ENCODE peak calls at places on chromosomes 5 and 9, in seven cellular contexts. I is M059J, H is iPS-NIHi11, W is stomach, S is RWPE1, N is psoas muscle, Y is iris pigment epithelial cell. G is an unnamed sample.

GRCh38 chr5:96567188-96567587 is 95.0 kb upstream of the CAST start:
- DNase-seq in I (peak; percentile 89), H (no peak), W (no peak), S (no peak), N (no peak), Y (peak; percentile 72), G (no peak)

GRCh38 chr5:117103703-117104102 is 529.1 kb upstream of the SEMA6A start:
- DNase-seq in I (no peak), H (no peak), W (no peak), S (no peak), N (no peak), Y (no peak), G (no peak)

GRCh38 chr5:177509361-177509951 is at the start of gene DOK3:
- DNase-seq in I (no peak), H (no peak), W (peak; percentile 41), S (no peak), N (peak; percentile 55), Y (no peak), G (no peak)

GRCh38 chr9:37497320-37497719 is 11.6 kb downstream of the POLR1E start:
- DNase-seq in I (no peak), H (no peak), W (no peak), S (no peak), N (no peak), Y (no peak), G (no peak)

GRCh38 chr9:76646249-76646648 is 118.0 kb upstream of the PCA3 start:
- DNase-seq in I (peak; percentile 69), H (no peak), W (no peak), S (no peak), N (no peak), Y (no peak), G (peak; percentile 81)

GRCh38 chr9:137300607-137301085 is 1.4 kb downstream of the NRARP start:
- DNase-seq in I (no peak), H (no peak), W (no peak), S (no peak), N (no peak), Y (peak; percentile 69), G (no peak)

GRCh38 chr9:111350556-111350955 is 20.5 kb upstream of the OR2K2 start:
- DNase-seq in I (no peak), H (no peak), W (no peak), S (no peak), N (no peak), Y (no peak), G (no peak)

GRCh38 chr9:13568851-13569618 is 289.5 kb upstream of the MPDZ start:
- DNase-seq in I (peak; percentile 12), H (no peak), W (no peak), S (no peak), N (peak; percentile 15), Y (no peak), G (no peak)

GRCh38 chr5:137761020-137761516 is 6.9 kb upstream of the HNRNPA0 start:
- DNase-seq in I (peak; percentile 83), H (no peak), W (no peak), S (no peak), N (no peak), Y (peak; percentile 45), G (peak; percentile 90)

GRCh38 chr9:132037470-132037869 is 42.2 kb downstream of the MED27 start:
- DNase-seq in I (no peak), H (no peak), W (no peak), S (no peak), N (no peak), Y (no peak), G (no peak)

GRCh38 chr9:134623408-134624066 is 18.1 kb upstream of the COL5A1 start:
- DNase-seq in I (no peak), H (no peak), W (no peak), S (no peak), N (no peak), Y (no peak), G (no peak)

GRCh38 chr9:88745281-88746001 is 210.5 kb downstream of the NXNL2 start:
- DNase-seq in I (no peak), H (no peak), W (no peak), S (no peak), N (no peak), Y (peak; percentile 56), G (no peak)

GRCh38 chr5:151264113-151264512 is 11.1 kb downstream of the GM2A start:
- DNase-seq in I (peak; percentile 47), H (peak; percentile 32), W (no peak), S (peak; percentile 95), N (no peak), Y (peak; percentile 62), G (peak; percentile 38)

GRCh38 chr5:180013660-180014059 is 57.9 kb downstream of the RNF130 start:
- DNase-seq in I (no peak), H (no peak), W (no peak), S (no peak), N (no peak), Y (no peak), G (no peak)

GRCh38 chr5:69007086-69007672 is 86.6 kb upstream of the SLC30A5 start:
- DNase-seq in I (no peak), H (no peak), W (no peak), S (no peak), N (no peak), Y (no peak), G (no peak)